ENCODE peak calls at places on chromosomes 6 and 20, in eight cellular contexts. E is HEK293T, K is NAMALWA, S is aorta, X is T-cell, W is epithelial cell of esophagus, R is T1000, J is upper lobe of right lung. N is an unnamed sample.
A peak's percentile ranks its signal among the peaks of the same experiment; 100 is the strongest.

GRCh38 chr6:7959453-7959852 is 48.9 kb upstream of the TXNDC5 start:
- DNase-seq in X (no peak), W (no peak), J (no peak), K (no peak), R (no peak), E (no peak), S (no peak), N (no peak)

GRCh38 chr6:151914475-151914874 is 107.0 kb downstream of the ESR1 start:
- DNase-seq in K (no peak), R (no peak), E (no peak), J (no peak), W (peak; percentile 56), X (no peak), S (no peak), N (no peak)

GRCh38 chr20:50545123-50545522 is 34.9 kb downstream of the PTPN1 start:
- DNase-seq in E (no peak), S (no peak), K (no peak), W (no peak), X (no peak), R (no peak), J (no peak), N (no peak)

GRCh38 chr6:21426841-21427490 is 166.6 kb upstream of the SOX4 start:
- DNase-seq in X (no peak), S (no peak), E (no peak), K (no peak), J (no peak), W (peak; percentile 45), R (no peak), N (no peak)

GRCh38 chr6:40791004-40791403 is 203.8 kb upstream of the LRFN2 start:
- DNase-seq in K (no peak), J (no peak), X (no peak), W (peak; percentile 59), S (no peak), E (no peak), R (no peak), N (no peak)

GRCh38 chr20:24389686-24390085 is 79.7 kb upstream of the SYNDIG1 start:
- DNase-seq in J (no peak), K (no peak), X (peak; percentile 63), R (no peak), E (no peak), W (no peak), S (peak; percentile 72), N (no peak)

GRCh38 chr20:18001131-18001921 is 32.5 kb downstream of the MGME1 start:
- DNase-seq in J (peak; percentile 80), R (peak; percentile 15), K (no peak), X (no peak), W (peak; percentile 98), E (no peak), S (peak; percentile 81), N (no peak)

GRCh38 chr6:26311012-26311384 is 54.0 kb upstream of the BTN3A2 start:
- DNase-seq in W (peak; percentile 64), X (no peak), E (no peak), J (no peak), S (no peak), K (peak; percentile 70), R (no peak), N (no peak)

GRCh38 chr6:90249044-90249443 is 47.6 kb downstream of the BACH2 start:
- DNase-seq in S (no peak), K (no peak), X (no peak), E (no peak), R (no peak), J (no peak), W (peak; percentile 24), N (no peak)

GRCh38 chr6:117711369-117711768 is 36.1 kb downstream of the NUS1 start:
- DNase-seq in W (peak; percentile 27), J (no peak), X (no peak), S (no peak), K (peak; percentile 35), E (no peak), R (no peak), N (no peak)

GRCh38 chr6:167766986-167767714 is 59.6 kb upstream of the AFDN start:
- DNase-seq in S (no peak), E (no peak), X (no peak), R (no peak), J (peak; percentile 53), W (no peak), K (no peak), N (no peak)

GRCh38 chr6:89352329-89353117 is at the start of gene UBE2J1:
- DNase-seq in S (peak; percentile 98), E (peak; percentile 69), J (peak; percentile 99), X (peak; percentile 48), K (peak; percentile 75), R (peak; percentile 79), W (peak; percentile 95), N (peak; percentile 86)

GRCh38 chr6:8642131-8642530 is 206.8 kb upstream of the SLC35B3 start:
- DNase-seq in W (no peak), E (no peak), K (no peak), R (no peak), S (no peak), X (no peak), J (no peak), N (no peak)

GRCh38 chr20:37989601-37990001 is 43.7 kb downstream of the TTI1 start:
- DNase-seq in W (peak; percentile 47), R (no peak), E (no peak), X (no peak), J (peak; percentile 78), K (no peak), S (no peak), N (no peak)

GRCh38 chr20:51204051-51204450 is 181.1 kb upstream of the KCNG1 start:
- DNase-seq in K (no peak), W (no peak), X (no peak), R (no peak), S (no peak), J (no peak), E (no peak), N (no peak)

GRCh38 chr6:32982084-32982701 is 13.8 kb downstream of the BRD2 start:
- DNase-seq in W (no peak), S (no peak), K (peak; percentile 65), J (no peak), R (no peak), X (no peak), E (no peak), N (no peak)

GRCh38 chr6:52416629-52417151 is 3.5 kb upstream of the EFHC1 start:
- DNase-seq in S (no peak), R (no peak), J (no peak), W (peak; percentile 79), X (no peak), K (peak; percentile 89), E (peak; percentile 50), N (no peak)

GRCh38 chr20:12916699-12917098 is 92.1 kb upstream of the SPTLC3 start:
- DNase-seq in X (no peak), W (peak; percentile 32), S (no peak), E (no peak), R (no peak), K (no peak), J (no peak), N (no peak)

GRCh38 chr20:33272155-33272873 is 10.7 kb upstream of the BPIFB1 start:
- DNase-seq in W (no peak), S (no peak), R (no peak), X (no peak), J (no peak), E (no peak), K (no peak), N (no peak)

GRCh38 chr20:63678071-63678470 is 18.4 kb upstream of the TNFRSF6B start:
- DNase-seq in R (no peak), K (no peak), E (no peak), J (no peak), X (no peak), S (no peak), W (no peak), N (no peak)

GRCh38 chr20:6142348-6142993 is 19.6 kb upstream of the FERMT1 start:
- DNase-seq in J (no peak), K (peak; percentile 77), X (no peak), S (no peak), W (peak; percentile 74), R (peak; percentile 5), E (peak; percentile 54), N (peak; percentile 20)

GRCh38 chr6:167208819-167209576 is 51.2 kb upstream of the GPR31 start:
- DNase-seq in W (no peak), X (no peak), J (no peak), S (no peak), E (no peak), K (no peak), R (no peak), N (no peak)

GRCh38 chr6:122589115-122589514 is 21.1 kb upstream of the PKIB start:
- DNase-seq in J (no peak), W (no peak), E (no peak), R (no peak), K (no peak), X (no peak), S (no peak), N (no peak)